ENCODE peak calls at places on chromosomes 5 and 9, in seven cellular contexts. Z is colonic mucosa; N is fibroblast of lung; O is heart left ventricle; R is naive thymus-derived CD4-positive, alpha-beta T cell; M is A673; G is esophagus squamous epithelium. Q is an unnamed sample. For H3K4me1, the result is how much of the 10 kb centered on the place peaks cover.

GRCh38 chr5:16304846-16305245 is 125.3 kb upstream of the MARCHF11 start:
- DNase-seq in M (no peak), O (no peak), Z (no peak), G (no peak), R (no peak), N (peak), Q (no peak)

GRCh38 chr5:176553260-176554085 is 4.3 kb downstream of the CDHR2 start:
- DNase-seq in R (no peak), Z (no peak), G (no peak), M (no peak), O (no peak), N (no peak), Q (no peak)

GRCh38 chr5:76542887-76543690 is 80.1 kb downstream of the F2RL2 start:
- DNase-seq in R (peak), Z (no peak), N (no peak), G (no peak), M (peak), O (no peak), Q (peak)

GRCh38 chr9:134367061-134367460 is 40.8 kb downstream of the RXRA start:
- DNase-seq in O (no peak), R (no peak), M (no peak), Z (no peak), N (no peak), G (no peak), Q (no peak)

GRCh38 chr9:124020520-124021384 is 9.2 kb downstream of the LHX2 start:
- DNase-seq in R (no peak), N (no peak), O (no peak), G (no peak), M (no peak), Z (no peak), Q (no peak)

GRCh38 chr5:119435436-119436132 is 16.7 kb upstream of the HSD17B4 start:
- DNase-seq in O (peak), N (peak), Z (peak), G (peak), R (peak), M (peak), Q (peak)

GRCh38 chr5:129966071-129966470 is 61.8 kb downstream of the CHSY3 start:
- DNase-seq in N (no peak), Z (no peak), M (no peak), O (no peak), G (no peak), R (no peak), Q (no peak)

GRCh38 chr9:69809304-69809863 is 11.2 kb upstream of the CFAP95 start:
- DNase-seq in G (no peak), N (no peak), O (no peak), Z (no peak), R (peak), M (peak), Q (peak)

GRCh38 chr9:105187781-105188180 is 56.7 kb upstream of the SLC44A1 start:
- DNase-seq in O (no peak), N (peak), R (no peak), G (no peak), Z (no peak), M (no peak), Q (no peak)

GRCh38 chr5:109987970-109988369 is 298.2 kb downstream of the MAN2A1 start:
- DNase-seq in G (no peak), R (no peak), N (peak), O (no peak), M (no peak), Z (no peak), Q (no peak)

GRCh38 chr9:105114318-105114717 is 130.1 kb upstream of the SLC44A1 start:
- DNase-seq in Z (no peak), O (no peak), G (no peak), M (no peak), N (no peak), R (no peak), Q (no peak)

GRCh38 chr9:109910616-109911568 is 130.9 kb downstream of the PALM2AKAP2 start:
- DNase-seq in N (peak), M (no peak), G (no peak), O (peak), R (no peak), Z (peak), Q (no peak)

GRCh38 chr9:120755827-120756434 is 37.3 kb downstream of the FBXW2 start:
- DNase-seq in M (peak), G (no peak), R (peak), N (peak), Z (peak), O (peak), Q (peak)

GRCh38 chr9:126366366-126367011 is 39.9 kb downstream of the MVB12B start:
- DNase-seq in M (no peak), G (no peak), N (peak), Z (peak), R (no peak), O (no peak), Q (no peak)

GRCh38 chr5:100779669-100780375 is 123.3 kb downstream of the ST8SIA4 start:
- DNase-seq in M (no peak), N (no peak), Z (peak), R (peak), O (no peak), G (no peak), Q (peak)

GRCh38 chr9:132516301-132516700 is 66.1 kb upstream of the BARHL1 start:
- DNase-seq in O (no peak), R (no peak), M (no peak), Z (no peak), G (no peak), N (no peak), Q (no peak)

GRCh38 chr9:98801969-98802371 is 5.5 kb upstream of the GALNT12 start:
- DNase-seq in R (no peak), Z (no peak), O (no peak), N (no peak), M (no peak), G (no peak), Q (no peak)

GRCh38 chr9:131407717-131408195 is 13.9 kb downstream of the PRRC2B start:
- DNase-seq in Z (no peak), O (no peak), N (peak), G (no peak), R (peak), M (peak), Q (no peak)

GRCh38 chr5:57566914-57567313 is 84.3 kb upstream of the ACTBL2 start:
- DNase-seq in Z (no peak), O (no peak), M (peak), N (peak), R (no peak), G (no peak), Q (no peak)

GRCh38 chr9:110919055-110919445 is 119.2 kb downstream of the LPAR1 start:
- DNase-seq in R (no peak), G (no peak), O (no peak), Z (no peak), N (no peak), M (no peak), Q (no peak)

GRCh38 chr9:134707731-134708671 is 66.4 kb downstream of the COL5A1 start:
- DNase-seq in R (no peak), M (no peak), N (no peak), Z (no peak), O (no peak), G (no peak), Q (no peak)

DNA sequence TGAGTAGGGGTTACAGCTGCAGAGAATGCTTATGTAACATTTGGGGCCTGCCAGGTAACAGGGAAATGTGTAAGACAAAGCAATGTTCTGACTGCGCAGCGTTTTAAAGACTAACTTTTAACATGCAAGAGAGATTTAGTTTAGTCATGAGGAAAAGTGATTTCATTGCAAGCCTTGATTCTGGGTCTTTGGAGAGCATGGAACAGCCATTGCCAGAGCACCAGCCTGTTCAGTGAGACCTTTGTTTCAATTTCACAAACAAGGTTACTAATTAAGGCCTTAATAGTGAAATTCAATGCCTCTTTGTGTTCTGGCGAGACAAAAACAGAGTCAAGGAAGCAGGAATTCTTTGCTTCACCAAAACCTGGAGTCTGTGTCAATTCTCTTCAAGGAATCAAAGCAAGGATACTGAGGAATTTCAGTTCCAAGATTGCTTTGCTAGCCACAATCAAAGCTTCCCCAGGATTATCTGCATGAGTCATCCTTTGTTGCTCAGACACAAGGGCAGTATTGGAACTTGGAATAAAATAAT is 14.4 kb downstream of the CKMT2 start:
- DNase-seq in N (peak), M (peak), G (no peak), O (no peak), R (no peak), Z (no peak), Q (no peak)
- H3K4me1 ChIP-seq in N (under half), M (under half), G (under half), O (half or more), R (under half), Z (under half), Q (under half)

GRCh38 chr9:136536721-136537241 is 9.1 kb downstream of the NOTCH1 start:
- DNase-seq in G (no peak), N (no peak), O (no peak), Z (no peak), M (no peak), R (no peak), Q (no peak)
- H3K27ac ChIP-seq in G (no peak), N (no peak), O (no peak), Z (no peak), M (no peak), R (no peak), Q (peak)

GRCh38 chr9:93177676-93178075 is 6.3 kb upstream of the WNK2 start:
- DNase-seq in N (no peak), G (no peak), M (no peak), Z (no peak), R (no peak), O (no peak), Q (no peak)
- H3K4me1 ChIP-seq in N (under half), G (under half), M (under half), Z (under half), R (under half), O (under half), Q (under half)

GRCh38 chr5:143318270-143318669 is 85.2 kb downstream of the NR3C1 start:
- DNase-seq in R (no peak), O (no peak), N (no peak), G (no peak), M (no peak), Z (no peak), Q (no peak)
- H3K27ac ChIP-seq in R (no peak), O (no peak), N (no peak), G (no peak), M (no peak), Z (no peak), Q (no peak)

Q was measured in CD4-positive, CD25-positive, alpha-beta regulatory T cell.